ENCODE peak calls at places on chromosomes 16 and 17, in six cellular contexts. M is H1, B is IMR-90, W is neuronal stem cell, P is mesendoderm, Q is H9. Y is an unnamed sample.

GRCh38 chr17:70134777-70135176 is 34.6 kb upstream of the KCNJ2 start:
- DNase-seq in M (no peak), B (no peak), W (no peak), P (no peak), Q (no peak), Y (no peak)

GRCh38 chr16:67207857-67208524 is 9.1 kb downstream of the ELMO3 start:
- DNase-seq in M (no peak), B (peak), W (no peak), P (no peak), Q (no peak), Y (peak)

GRCh38 chr17:7656958-7657715 is 6.4 kb downstream of the ATP1B2 start:
- DNase-seq in M (peak), B (no peak), W (peak), P (peak), Q (peak), Y (peak)

GRCh38 chr16:8936421-8936820 is 27.3 kb downstream of the USP7 start:
- DNase-seq in M (peak), B (peak), W (no peak), P (peak), Q (peak), Y (peak)

GRCh38 chr16:57184890-57185445 is 871 bp downstream of the PSME3IP1 start:
- DNase-seq in M (no peak), B (no peak), W (no peak), P (peak), Q (no peak), Y (no peak)

GRCh38 chr17:30808785-30809286 is 15.7 kb downstream of the CRLF3 start:
- DNase-seq in M (no peak), B (no peak), W (no peak), P (no peak), Q (no peak), Y (no peak)

GRCh38 chr16:70018254-70018653 is 67.1 kb downstream of the CLEC18A start:
- DNase-seq in M (no peak), B (peak), W (no peak), P (peak), Q (peak), Y (peak)

GRCh38 chr16:72191551-72191950 is 19.6 kb upstream of the PMFBP1 start:
- DNase-seq in M (no peak), B (no peak), W (no peak), P (no peak), Q (no peak), Y (no peak)

GRCh38 chr17:17539591-17539990 is 43.4 kb upstream of the RASD1 start:
- DNase-seq in M (no peak), B (no peak), W (no peak), P (no peak), Q (no peak), Y (no peak)

GRCh38 chr17:29024456-29024952 is 18.4 kb upstream of the PIPOX start:
- DNase-seq in M (no peak), B (no peak), W (no peak), P (no peak), Q (no peak), Y (no peak)

GRCh38 chr16:12081048-12081404 is 104.5 kb downstream of the SNX29 start:
- DNase-seq in M (no peak), B (no peak), W (no peak), P (no peak), Q (no peak), Y (no peak)

GRCh38 chr17:46266656-46267544 is 28.0 kb upstream of the LRRC37A start:
- DNase-seq in M (no peak), B (peak), W (peak), P (peak), Q (peak), Y (peak)

GRCh38 chr17:72467841-72468653 is 347.2 kb downstream of the SOX9 start:
- DNase-seq in M (no peak), B (no peak), W (no peak), P (peak), Q (peak), Y (peak)

GRCh38 chr16:28292731-28293588 is 635 bp downstream of the SBK1 start:
- DNase-seq in M (no peak), B (no peak), W (peak), P (peak), Q (peak), Y (no peak)

GRCh38 chr16:78444-79145 is 570 bp downstream of the MPG start:
- DNase-seq in M (no peak), B (peak), W (no peak), P (no peak), Q (no peak), Y (peak)

GRCh38 chr17:82300228-82300627 is 17.2 kb downstream of the CD7 start:
- DNase-seq in M (no peak), B (no peak), W (no peak), P (no peak), Q (no peak), Y (no peak)

GRCh38 chr16:30893082-30893743 is 664 bp downstream of the BCL7C start:
- DNase-seq in M (no peak), B (no peak), W (no peak), P (no peak), Q (no peak), Y (peak)

GRCh38 chr17:59328534-59329095 is 2.8 kb upstream of the YPEL2 start:
- DNase-seq in M (no peak), B (no peak), W (no peak), P (no peak), Q (no peak), Y (peak)

GRCh38 chr16:67661101-67661661 is 421 bp downstream of the PARD6A start:
- DNase-seq in M (no peak), B (peak), W (peak), P (peak), Q (peak), Y (peak)

GRCh38 chr17:64129765-64130558 is at the start of gene ERN1:
- DNase-seq in M (peak), B (peak), W (peak), P (peak), Q (peak), Y (peak)

GRCh38 chr17:33667052-33667509 is 374.0 kb upstream of the ASIC2 start:
- DNase-seq in M (no peak), B (no peak), W (no peak), P (no peak), Q (no peak), Y (no peak)

GRCh38 chr17:83192161-83192788 is 112.9 kb downstream of the METRNL start:
- DNase-seq in M (no peak), B (peak), W (no peak), P (no peak), Q (no peak), Y (peak)

GRCh38 chr16:85612191-85612800 is 826 bp upstream of the GSE1 start:
- DNase-seq in M (no peak), B (peak), W (peak), P (no peak), Q (peak), Y (peak)

GRCh38 chr16:546909-547770 is 13.1 kb upstream of the PRR35 start:
- DNase-seq in M (no peak), B (peak), W (no peak), P (peak), Q (peak), Y (no peak)

GRCh38 chr17:38326996-38327792 is 16.6 kb downstream of the GPR179 start:
- DNase-seq in M (no peak), B (no peak), W (no peak), P (no peak), Q (peak), Y (no peak)

GRCh38 chr16:64865037-64865696 is 256.7 kb downstream of the CDH11 start:
- DNase-seq in M (no peak), B (peak), W (no peak), P (no peak), Q (no peak), Y (peak)

GRCh38 chr17:7655541-7655840 is 4.8 kb downstream of the ATP1B2 start:
- DNase-seq in M (no peak), B (no peak), W (no peak), P (no peak), Q (no peak), Y (no peak)

GRCh38 chr17:36534117-36534880 is at the start of gene MYO19:
- DNase-seq in M (peak), B (peak), W (peak), P (peak), Q (peak), Y (peak)

GRCh38 chr17:55769625-55770000 is 18.8 kb downstream of the PCTP start:
- DNase-seq in M (no peak), B (peak), W (no peak), P (no peak), Q (no peak), Y (peak)

GRCh38 chr16:53770641-53771040 is 66.7 kb downstream of the FTO start:
- DNase-seq in M (no peak), B (no peak), W (no peak), P (no peak), Q (no peak), Y (no peak)

GRCh38 chr17:7220593-7221280 is 999 bp downstream of the ACADVL start:
- DNase-seq in M (no peak), B (peak), W (no peak), P (peak), Q (peak), Y (peak)

GRCh38 chr17:19717411-19717908 is 1.1 kb upstream of the SLC47A2 start:
- DNase-seq in M (no peak), B (no peak), W (no peak), P (no peak), Q (no peak), Y (no peak)

GRCh38 chr17:79619636-79620206 is 8.9 kb upstream of the RBFOX3 start:
- DNase-seq in M (no peak), B (no peak), W (no peak), P (no peak), Q (peak), Y (no peak)

GRCh38 chr16:252366-253337 is 18.0 kb downstream of the FAM234A start:
- DNase-seq in M (no peak), B (no peak), W (no peak), P (no peak), Q (no peak), Y (no peak)

GRCh38 chr17:81365601-81366585 is 29.4 kb upstream of the BAHCC1 start:
- DNase-seq in M (no peak), B (peak), W (no peak), P (no peak), Q (peak), Y (no peak)

GRCh38 chr17:17214646-17215436 is 8.7 kb upstream of the PLD6 start:
- DNase-seq in M (no peak), B (no peak), W (no peak), P (no peak), Q (peak), Y (no peak)

GRCh38 chr16:29182501-29182900 is 197.6 kb downstream of the LAT start:
- DNase-seq in M (no peak), B (no peak), W (no peak), P (no peak), Q (no peak), Y (no peak)

GRCh38 chr16:66287416-66287815 is 79.1 kb upstream of the CDH5 start:
- DNase-seq in M (no peak), B (no peak), W (no peak), P (no peak), Q (peak), Y (no peak)

GRCh38 chr17:77353684-77354419 is 213.1 kb downstream of the SEC14L1 start:
- DNase-seq in M (no peak), B (peak), W (no peak), P (no peak), Q (no peak), Y (no peak)

DNA sequence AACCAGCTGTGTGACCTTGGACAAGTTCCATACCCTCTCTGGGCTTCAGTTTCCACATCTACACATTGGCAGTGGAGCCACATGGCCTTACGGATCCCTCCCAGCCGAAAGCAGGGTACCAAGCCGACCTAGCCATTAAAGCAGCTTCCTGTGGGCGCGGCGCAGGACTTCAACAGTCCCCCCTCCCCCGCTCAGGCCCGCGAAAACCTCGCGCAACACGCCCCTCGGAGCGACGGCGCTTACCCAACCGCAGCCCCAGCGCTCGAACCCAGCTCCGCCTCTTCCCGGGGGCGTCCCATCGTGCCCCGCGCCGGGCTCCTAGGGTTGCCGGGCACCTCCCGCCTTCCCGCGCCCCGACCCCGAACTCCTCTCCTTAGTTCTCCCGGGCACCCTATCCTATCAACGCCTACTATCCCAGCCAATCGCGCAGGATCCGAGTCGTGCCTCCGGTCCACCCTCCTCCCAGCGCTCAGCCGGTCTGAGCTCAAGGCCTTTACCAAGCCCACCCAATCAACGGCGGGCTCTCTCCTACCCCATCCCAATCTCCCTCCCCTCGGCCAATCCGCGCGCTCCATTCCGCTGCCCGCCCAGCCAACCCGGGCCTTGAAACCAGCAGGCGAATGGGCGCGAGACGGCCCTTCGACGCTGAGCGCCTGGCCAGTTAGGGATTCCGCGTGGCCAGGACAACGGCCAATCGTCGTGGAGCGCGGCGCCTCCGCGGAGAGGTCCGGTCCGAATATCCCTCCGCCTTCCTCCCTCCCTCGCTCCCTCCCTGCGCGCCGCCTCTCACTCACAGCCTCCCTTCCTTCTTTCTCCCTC is at the start of gene KPNB1:
- DNase-seq in M (peak), B (peak), W (peak), P (peak), Q (peak), Y (peak)
- H2AK5ac ChIP-seq in M (no peak), B (peak), W (peak), P (peak), Q (no peak), Y (peak)

GRCh38 chr17:9611557-9611956 is 33.8 kb upstream of the USP43 start:
- DNase-seq in M (no peak), B (no peak), W (no peak), P (no peak), Q (no peak), Y (no peak)
- H2BK15ac ChIP-seq in M (no peak), B (no peak), W (no peak), P (no peak), Q (no peak), Y (no peak)

GRCh38 chr16:2973081-2973480 is 3.9 kb downstream of the PAQR4 start:
- DNase-seq in M (no peak), B (no peak), W (no peak), P (no peak), Q (no peak), Y (no peak)
- H3K4me2 ChIP-seq in M (no peak), B (no peak), W (no peak), P (no peak), Q (no peak), Y (no peak)

DNA sequence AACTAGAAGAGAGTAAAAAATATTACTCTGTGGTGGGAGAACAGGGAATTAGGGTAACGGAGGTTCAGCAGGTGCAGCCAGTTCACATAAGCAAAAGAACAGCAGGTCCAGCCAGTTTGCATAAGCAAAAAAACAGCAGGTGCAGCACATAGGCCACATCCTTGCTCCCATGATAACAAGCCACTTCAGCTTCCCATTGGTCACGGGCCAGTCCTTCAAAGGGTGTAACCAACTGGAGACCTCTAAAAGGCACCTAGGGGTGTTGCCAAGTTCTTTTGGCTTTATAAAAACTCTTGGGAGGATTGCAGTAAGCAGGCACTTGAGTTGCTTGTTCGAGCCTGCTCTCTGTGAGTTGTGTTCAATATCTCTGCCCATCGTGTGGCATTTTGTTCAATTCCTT is 488.1 kb downstream of the XYLT1 start:
- DNase-seq in M (no peak), B (no peak), W (no peak), P (no peak), Q (no peak), Y (no peak)
- H2AK5ac ChIP-seq in M (no peak), B (no peak), W (no peak), P (no peak), Q (no peak), Y (no peak)

GRCh38 chr16:24516900-24517669 is 22.3 kb upstream of the RBBP6 start:
- DNase-seq in M (peak), B (peak), W (peak), P (peak), Q (peak), Y (peak)
- H2BK15ac ChIP-seq in M (peak), B (no peak), W (no peak), P (no peak), Q (no peak), Y (no peak)

GRCh38 chr17:970388-970768 is 9.2 kb downstream of the NXN start:
- DNase-seq in M (no peak), B (no peak), W (no peak), P (no peak), Q (no peak), Y (no peak)
- H3K4me2 ChIP-seq in M (peak), B (no peak), W (no peak), P (no peak), Q (no peak), Y (peak)

Y was measured in mesenchymal stem cell.